ENCODE peak calls at places on chromosomes 16 and 17, in ten cellular contexts. M, O, I, P, W, R, X, S, D and N are unnamed samples.

GRCh38 chr17:66945451-66945850 is 19.1 kb upstream of the CACNG4 start:
- DNase-seq in M (no peak), O (no peak), I (no peak), P (no peak), W (no peak), R (peak), X (no peak), S (no peak), D (no peak), N (no peak)

GRCh38 chr16:50251375-50252081 is 14.8 kb upstream of the ADCY7 start:
- DNase-seq in M (no peak), O (no peak), I (peak), P (no peak), W (peak), R (peak), X (no peak), S (no peak), D (no peak), N (no peak)

GRCh38 chr16:7744546-7745294 is 412.1 kb downstream of the RBFOX1 start:
- DNase-seq in M (no peak), O (no peak), I (no peak), P (no peak), W (no peak), R (no peak), X (no peak), S (no peak), D (no peak), N (no peak)

GRCh38 chr17:46832945-46833839 is 14.7 kb upstream of the WNT3 start:
- DNase-seq in M (no peak), O (no peak), I (no peak), P (no peak), W (peak), R (peak), X (no peak), S (peak), D (no peak), N (no peak)

GRCh38 chr16:88697831-88698693 is 8.1 kb downstream of the RNF166 start:
- DNase-seq in M (no peak), O (no peak), I (no peak), P (no peak), W (no peak), R (no peak), X (no peak), S (no peak), D (no peak), N (no peak)

GRCh38 chr16:29009050-29009837 is 24.4 kb downstream of the LAT start:
- DNase-seq in M (no peak), O (no peak), I (no peak), P (peak), W (no peak), R (no peak), X (no peak), S (no peak), D (no peak), N (no peak)

GRCh38 chr17:51142597-51142996 is 10.8 kb upstream of the NME1 start:
- DNase-seq in M (no peak), O (no peak), I (no peak), P (no peak), W (no peak), R (no peak), X (no peak), S (no peak), D (no peak), N (no peak)

GRCh38 chr17:28667870-28668269 is 5.9 kb downstream of the SUPT6H start:
- DNase-seq in M (no peak), O (no peak), I (peak), P (no peak), W (no peak), R (no peak), X (no peak), S (no peak), D (no peak), N (no peak)

GRCh38 chr17:28916302-28916934 is 13.5 kb upstream of the DHRS13 start:
- DNase-seq in M (no peak), O (no peak), I (peak), P (peak), W (peak), R (no peak), X (peak), S (peak), D (peak), N (no peak)

GRCh38 chr17:48630925-48631692 is 5.0 kb upstream of the HOXB9 start:
- DNase-seq in M (peak), O (no peak), I (no peak), P (peak), W (no peak), R (no peak), X (no peak), S (no peak), D (no peak), N (no peak)

GRCh38 chr17:40500190-40500589 is 1.2 kb downstream of the TNS4 start:
- DNase-seq in M (no peak), O (no peak), I (peak), P (no peak), W (no peak), R (peak), X (no peak), S (no peak), D (no peak), N (no peak)

GRCh38 chr17:43658890-43659289 is 2.8 kb downstream of the MEOX1 start:
- DNase-seq in M (no peak), O (no peak), I (no peak), P (no peak), W (no peak), R (no peak), X (no peak), S (no peak), D (no peak), N (no peak)

GRCh38 chr16:17258848-17259713 is 211.7 kb downstream of the XYLT1 start:
- DNase-seq in M (peak), O (no peak), I (no peak), P (no peak), W (peak), R (peak), X (peak), S (no peak), D (no peak), N (peak)

GRCh38 chr17:7249830-7250229 is 1.7 kb downstream of the CTDNEP1 start:
- DNase-seq in M (no peak), O (no peak), I (no peak), P (no peak), W (no peak), R (no peak), X (no peak), S (no peak), D (no peak), N (no peak)

GRCh38 chr16:27273670-27274522 is 5.3 kb upstream of the NSMCE1 start:
- DNase-seq in M (peak), O (no peak), I (no peak), P (no peak), W (peak), R (no peak), X (peak), S (no peak), D (peak), N (no peak)

GRCh38 chr17:27336217-27336616 is 42.3 kb downstream of the WSB1 start:
- DNase-seq in M (no peak), O (no peak), I (no peak), P (no peak), W (no peak), R (no peak), X (no peak), S (no peak), D (no peak), N (no peak)

GRCh38 chr17:38443356-38444026 is 15.2 kb downstream of the ARHGAP23 start:
- DNase-seq in M (no peak), O (no peak), I (no peak), P (no peak), W (no peak), R (no peak), X (no peak), S (no peak), D (no peak), N (no peak)

GRCh38 chr16:65855171-65856145 is 511.0 kb upstream of the CDH5 start:
- DNase-seq in M (no peak), O (no peak), I (peak), P (no peak), W (no peak), R (no peak), X (no peak), S (no peak), D (no peak), N (no peak)

GRCh38 chr17:39782980-39783379 is 45.2 kb downstream of the GRB7 start:
- DNase-seq in M (no peak), O (no peak), I (no peak), P (no peak), W (no peak), R (no peak), X (no peak), S (no peak), D (no peak), N (no peak)

GRCh38 chr17:68512967-68513474 is 791 bp downstream of the PRKAR1A start:
- DNase-seq in M (peak), O (no peak), I (peak), P (peak), W (peak), R (no peak), X (peak), S (peak), D (no peak), N (no peak)

GRCh38 chr17:48487221-48487620 is 43.6 kb downstream of the HOXB1 start:
- DNase-seq in M (no peak), O (no peak), I (no peak), P (no peak), W (no peak), R (no peak), X (no peak), S (no peak), D (no peak), N (no peak)

GRCh38 chr17:49595328-49595727 is 19.7 kb downstream of the NXPH3 start:
- DNase-seq in M (no peak), O (no peak), I (no peak), P (no peak), W (no peak), R (no peak), X (no peak), S (no peak), D (no peak), N (no peak)

GRCh38 chr16:19589771-19590302 is 34.3 kb downstream of the VPS35L start:
- DNase-seq in M (no peak), O (no peak), I (no peak), P (no peak), W (peak), R (no peak), X (no peak), S (no peak), D (no peak), N (no peak)

GRCh38 chr16:88956546-88957455 is 20.2 kb downstream of the CBFA2T3 start:
- DNase-seq in M (no peak), O (no peak), I (no peak), P (no peak), W (no peak), R (peak), X (no peak), S (no peak), D (no peak), N (no peak)

GRCh38 chr17:27354491-27355081 is 60.7 kb downstream of the WSB1 start:
- DNase-seq in M (no peak), O (no peak), I (no peak), P (peak), W (no peak), R (no peak), X (no peak), S (no peak), D (no peak), N (no peak)

GRCh38 chr16:57444711-57445110 is 2.5 kb downstream of the CIAPIN1 start:
- DNase-seq in M (no peak), O (no peak), I (no peak), P (no peak), W (peak), R (no peak), X (no peak), S (no peak), D (no peak), N (no peak)

GRCh38 chr16:80176114-80176513 is 364.7 kb upstream of the DYNLRB2 start:
- DNase-seq in M (no peak), O (no peak), I (no peak), P (no peak), W (no peak), R (no peak), X (no peak), S (no peak), D (no peak), N (no peak)

GRCh38 chr17:29292071-29292991 is 1.6 kb downstream of the NUFIP2 start:
- DNase-seq in M (peak), O (peak), I (peak), P (peak), W (peak), R (peak), X (peak), S (peak), D (no peak), N (peak)

GRCh38 chr17:77929871-77930436 is 28.5 kb upstream of the TNRC6C start:
- DNase-seq in M (no peak), O (no peak), I (no peak), P (no peak), W (no peak), R (no peak), X (no peak), S (no peak), D (no peak), N (no peak)

GRCh38 chr16:54436342-54436741 is 149.8 kb upstream of the IRX3 start:
- DNase-seq in M (no peak), O (no peak), I (peak), P (no peak), W (no peak), R (no peak), X (no peak), S (no peak), D (no peak), N (no peak)

GRCh38 chr16:500699-501098 is 26.8 kb upstream of the CAPN15 start:
- DNase-seq in M (no peak), O (no peak), I (no peak), P (no peak), W (no peak), R (no peak), X (no peak), S (no peak), D (no peak), N (no peak)

GRCh38 chr17:82328141-82328993 is 5.2 kb downstream of the SECTM1 start:
- DNase-seq in M (peak), O (no peak), I (no peak), P (no peak), W (no peak), R (no peak), X (no peak), S (no peak), D (no peak), N (no peak)

GRCh38 chr17:59181481-59181880 is 25.9 kb downstream of the PRR11 start:
- DNase-seq in M (no peak), O (no peak), I (peak), P (no peak), W (no peak), R (no peak), X (no peak), S (no peak), D (no peak), N (no peak)

GRCh38 chr17:82670661-82671060 is 22.4 kb upstream of the WDR45B start:
- DNase-seq in M (no peak), O (peak), I (no peak), P (no peak), W (no peak), R (no peak), X (no peak), S (no peak), D (no peak), N (no peak)

GRCh38 chr16:55502801-55503366 is 6.0 kb upstream of the LPCAT2 start:
- DNase-seq in M (peak), O (peak), I (peak), P (no peak), W (peak), R (no peak), X (no peak), S (peak), D (peak), N (no peak)

GRCh38 chr17:5885336-5885735 is 184.8 kb upstream of the WSCD1 start:
- DNase-seq in M (no peak), O (no peak), I (no peak), P (no peak), W (no peak), R (no peak), X (no peak), S (no peak), D (no peak), N (no peak)

GRCh38 chr17:77470800-77471733 is 330.3 kb downstream of the SEC14L1 start:
- DNase-seq in M (no peak), O (peak), I (no peak), P (peak), W (peak), R (no peak), X (peak), S (no peak), D (peak), N (no peak)

GRCh38 chr17:63639125-63639524 is 16.9 kb downstream of the MAP3K3 start:
- DNase-seq in M (no peak), O (no peak), I (no peak), P (no peak), W (no peak), R (no peak), X (no peak), S (no peak), D (no peak), N (no peak)

GRCh38 chr17:63635313-63635712 is 13.1 kb downstream of the MAP3K3 start:
- DNase-seq in M (no peak), O (no peak), I (no peak), P (no peak), W (no peak), R (no peak), X (no peak), S (no peak), D (no peak), N (no peak)

GRCh38 chr17:63641678-63642077 is 19.5 kb downstream of the MAP3K3 start:
- DNase-seq in M (peak), O (no peak), I (no peak), P (no peak), W (no peak), R (no peak), X (no peak), S (no peak), D (no peak), N (no peak)

GRCh38 chr17:63635787-63636186 is 13.6 kb downstream of the MAP3K3 start:
- DNase-seq in M (no peak), O (no peak), I (no peak), P (no peak), W (no peak), R (no peak), X (no peak), S (no peak), D (no peak), N (no peak)

GRCh38 chr17:63640038-63640437 is 17.8 kb downstream of the MAP3K3 start:
- DNase-seq in M (no peak), O (no peak), I (no peak), P (no peak), W (no peak), R (no peak), X (no peak), S (no peak), D (no peak), N (no peak)
- TF ChIP-seq POLR2A in M (no peak), O (no peak), I (no peak), P (no peak), W (no peak), R (no peak), X (no peak), S (no peak), D (no peak), N (no peak)

GRCh38 chr17:19533036-19533717 is 477 bp upstream of the SLC47A1 start:
- DNase-seq in M (no peak), O (no peak), I (no peak), P (no peak), W (no peak), R (no peak), X (no peak), S (no peak), D (no peak), N (no peak)
- TF ChIP-seq POLR2A in M (no peak), O (no peak), I (no peak), P (no peak), W (no peak), R (no peak), X (no peak), S (no peak), D (no peak), N (no peak)

GRCh38 chr17:8384801-8385335 is 1.9 kb upstream of the RPL26 start:
- DNase-seq in M (no peak), O (no peak), I (no peak), P (no peak), W (peak), R (no peak), X (peak), S (no peak), D (peak), N (no peak)

GRCh38 chr17:8382052-8382879 is 727 bp downstream of the RPL26 start:
- DNase-seq in M (no peak), O (no peak), I (no peak), P (peak), W (no peak), R (no peak), X (peak), S (no peak), D (no peak), N (no peak)

GRCh38 chr17:8382880-8383142 is 182 bp downstream of the RPL26 start:
- DNase-seq in M (no peak), O (no peak), I (no peak), P (no peak), W (no peak), R (no peak), X (no peak), S (no peak), D (no peak), N (no peak)

GRCh38 chr17:8380049-8380448 is 2.9 kb downstream of the RPL26 start:
- DNase-seq in M (no peak), O (no peak), I (no peak), P (no peak), W (no peak), R (no peak), X (no peak), S (no peak), D (no peak), N (no peak)

DNA sequence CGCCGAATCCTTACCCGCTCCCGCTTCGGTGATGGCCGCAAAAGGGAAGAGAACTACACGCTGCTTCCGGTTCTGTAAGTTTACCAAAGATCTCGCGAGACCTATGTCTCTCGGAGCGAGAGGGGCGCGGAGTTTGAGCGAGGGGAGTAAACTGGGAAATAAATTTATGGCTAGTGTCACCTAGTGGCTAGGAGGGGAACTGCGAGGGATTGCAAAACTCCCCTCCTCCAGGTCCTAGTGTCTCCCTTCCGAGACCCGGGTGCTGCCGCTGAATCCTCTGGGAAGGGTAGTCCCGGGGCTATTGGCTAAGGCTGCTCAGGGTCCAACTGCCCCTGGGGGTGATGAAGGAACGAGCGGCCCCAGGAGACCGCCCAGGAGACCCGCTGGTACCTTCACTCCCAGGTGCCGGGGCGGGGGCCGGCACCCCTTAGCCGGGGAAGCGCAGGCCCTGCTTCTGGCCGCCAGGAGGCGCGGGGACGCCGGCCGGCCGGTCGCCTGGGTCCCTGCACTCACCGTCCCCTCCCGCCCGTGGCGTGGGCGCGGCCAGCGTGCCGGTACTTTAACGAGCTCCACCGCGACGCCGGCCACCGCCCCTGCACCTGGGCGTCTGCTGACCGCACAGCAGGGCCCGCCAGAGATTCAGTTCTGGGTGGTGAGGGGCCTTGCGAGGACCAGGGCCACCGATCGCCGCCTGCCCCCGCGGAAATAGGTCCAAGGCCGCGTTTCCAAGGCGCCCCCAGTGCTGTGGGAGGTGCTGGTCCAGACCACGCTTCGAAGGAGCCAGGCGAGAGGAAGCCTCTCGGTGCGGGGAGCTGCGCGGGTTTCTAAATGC is at the start of gene RPL26:
- DNase-seq in M (peak), O (peak), I (peak), P (peak), W (peak), R (peak), X (peak), S (peak), D (peak), N (peak)
- TF ChIP-seq POLR2A in M (peak), O (peak), I (peak), P (peak), W (peak), R (peak), X (peak), S (peak), D (peak), N (peak)

DNA sequence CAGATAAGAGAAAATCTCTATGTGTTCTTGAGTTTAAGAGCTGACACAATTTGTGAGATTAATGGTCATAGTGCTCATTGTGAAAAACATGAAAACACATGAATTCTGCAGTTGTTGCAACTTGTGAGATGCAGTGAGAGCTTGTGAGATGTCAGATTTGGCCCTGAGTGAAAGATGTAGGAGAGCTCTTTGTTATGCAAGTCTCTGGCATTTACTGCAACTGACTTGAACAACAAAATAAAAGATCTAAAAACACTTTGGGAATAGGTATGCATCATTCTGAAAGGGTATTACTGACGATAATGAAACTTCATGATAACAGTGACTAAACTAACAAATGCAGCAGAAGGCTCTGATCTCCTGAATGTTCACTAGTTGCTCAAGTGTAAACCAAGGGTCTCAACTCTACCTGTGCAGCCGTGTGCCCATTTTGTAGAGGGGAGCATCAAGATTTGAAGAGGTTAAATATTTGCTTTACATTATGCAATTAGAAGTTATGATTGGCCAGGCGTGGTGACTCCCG is 50.8 kb upstream of the SMIM36 start:
- DNase-seq in M (no peak), O (no peak), I (no peak), P (no peak), W (no peak), R (no peak), X (no peak), S (no peak), D (no peak), N (no peak)
- TF ChIP-seq POLR2A in M (no peak), O (no peak), I (no peak), P (no peak), W (no peak), R (no peak), X (no peak), S (no peak), D (no peak), N (no peak)